ENCODE peak calls at places on chromosomes 5 and 9, in six cellular contexts. A is RWPE1, H is HepG2, G is AG04449, C is T-cell, X is GM03348. V is an unnamed sample.

GRCh38 chr5:138095100-138095907 is 11.5 kb downstream of the WNT8A start:
- DNase-seq in A (no peak), H (peak), G (no peak), C (no peak), X (no peak), V (no peak)

GRCh38 chr9:135379540-135380267 is 99.9 kb upstream of the PPP1R26 start:
- DNase-seq in A (no peak), H (no peak), G (no peak), C (no peak), X (no peak), V (no peak)

GRCh38 chr9:129202613-129203555 is 24.8 kb upstream of the IER5L start:
- DNase-seq in A (peak), H (peak), G (no peak), C (peak), X (peak), V (peak)

GRCh38 chr9:75033789-75034473 is 5.8 kb upstream of the CARNMT1 start:
- DNase-seq in A (no peak), H (no peak), G (no peak), C (no peak), X (no peak), V (no peak)

GRCh38 chr9:80866576-80867227 is 822.6 kb downstream of the TLE1 start:
- DNase-seq in A (no peak), H (no peak), G (no peak), C (no peak), X (no peak), V (no peak)

GRCh38 chr5:57348376-57348775 is 134.2 kb downstream of the ACTBL2 start:
- DNase-seq in A (no peak), H (no peak), G (no peak), C (no peak), X (no peak), V (no peak)

GRCh38 chr5:10301842-10302610 is 5.7 kb downstream of the CMBL start:
- DNase-seq in A (peak), H (no peak), G (no peak), C (no peak), X (no peak), V (no peak)

GRCh38 chr5:122756263-122756911 is 18.5 kb upstream of the SNX2 start:
- DNase-seq in A (peak), H (no peak), G (no peak), C (no peak), X (peak), V (peak)

GRCh38 chr5:140372971-140373487 is 13.0 kb downstream of the SLC4A9 start:
- DNase-seq in A (peak), H (peak), G (no peak), C (peak), X (peak), V (peak)

GRCh38 chr9:104091028-104091590 is 3.0 kb upstream of the SMC2 start:
- DNase-seq in A (no peak), H (no peak), G (no peak), C (no peak), X (no peak), V (no peak)

GRCh38 chr5:150750469-150750868 is 8.3 kb downstream of the DCTN4 start:
- DNase-seq in A (no peak), H (no peak), G (no peak), C (no peak), X (no peak), V (no peak)

GRCh38 chr9:122463828-122464632 is 13.7 kb downstream of the OR1J1 start:
- DNase-seq in A (no peak), H (peak), G (no peak), C (no peak), X (no peak), V (no peak)

GRCh38 chr9:16794871-16795639 is 75.4 kb downstream of the BNC2 start:
- DNase-seq in A (no peak), H (no peak), G (peak), C (no peak), X (peak), V (no peak)

GRCh38 chr5:140246378-140247122 is 56.4 kb downstream of the PFDN1 start:
- DNase-seq in A (no peak), H (no peak), G (peak), C (no peak), X (peak), V (peak)

GRCh38 chr5:31238497-31238896 is 45.0 kb downstream of the CDH6 start:
- DNase-seq in A (no peak), H (no peak), G (no peak), C (no peak), X (no peak), V (no peak)

GRCh38 chr5:158364367-158364766 is 505.4 kb upstream of the CLINT1 start:
- DNase-seq in A (peak), H (no peak), G (no peak), C (no peak), X (no peak), V (no peak)

GRCh38 chr9:86239053-86239770 is 20.2 kb downstream of the C9orf153 start:
- DNase-seq in A (no peak), H (no peak), G (no peak), C (no peak), X (no peak), V (peak)

GRCh38 chr9:69085523-69086283 is 50.2 kb downstream of the FXN start:
- DNase-seq in A (no peak), H (peak), G (no peak), C (no peak), X (peak), V (peak)

GRCh38 chr9:26723486-26723885 is 169.1 kb downstream of the CAAP1 start:
- DNase-seq in A (no peak), H (peak), G (no peak), C (no peak), X (no peak), V (peak)

V was measured in ACHN.